ENCODE peak calls at places on chromosomes 4 and X, in four cellular contexts. E is osteocyte, R is substantia nigra, H is GM12864. M is an unnamed sample.

GRCh38 chr4:80183196-80184052 is 13.9 kb upstream of the PRDM8 start:
- DNase-seq in E (no peak), R (no peak), H (no peak), M (no peak)

GRCh38 chr4:161273607-161274006 is 890.2 kb downstream of the FSTL5 start:
- DNase-seq in E (no peak), R (no peak), H (no peak), M (no peak)

GRCh38 chr4:146243141-146243882 is 29.0 kb downstream of the REELD1 start:
- DNase-seq in E (peak), R (no peak), H (peak), M (peak)

GRCh38 chr4:95061220-95061619 is 303.5 kb downstream of the BMPR1B start:
- DNase-seq in E (no peak), R (no peak), H (no peak), M (no peak)

GRCh38 chr4:1366371-1367229 is 19.6 kb downstream of the UVSSA start:
- DNase-seq in E (no peak), R (no peak), H (no peak), M (no peak)

GRCh38 chrX:152639426-152639825 is 1.7 kb downstream of the GABRQ start:
- DNase-seq in E (no peak), R (no peak), H (no peak), M (no peak)

GRCh38 chr4:168978001-168978700 is 31.9 kb downstream of the CBR4 start:
- DNase-seq in E (no peak), R (no peak), H (no peak), M (no peak)

GRCh38 chrX:39289827-39290226 is 488.6 kb downstream of the MID1IP1 start:
- DNase-seq in E (no peak), R (no peak), H (no peak), M (no peak)

GRCh38 chrX:40010550-40011364 is 87.0 kb downstream of the BCOR start:
- DNase-seq in E (no peak), R (no peak), H (no peak), M (no peak)

GRCh38 chr4:19927381-19927780 is 324.3 kb upstream of the SLIT2 start:
- DNase-seq in E (no peak), R (no peak), H (no peak), M (no peak)

GRCh38 chrX:154485150-154486051 is 1.0 kb downstream of the UBL4A start:
- DNase-seq in E (no peak), R (no peak), H (no peak), M (no peak)

GRCh38 chr4:114400531-114400930 is 198.1 kb upstream of the UGT8 start:
- DNase-seq in E (no peak), R (no peak), H (no peak), M (no peak)

GRCh38 chrX:37060999-37061398 is 52.8 kb downstream of the FAM47C start:
- DNase-seq in E (no peak), R (no peak), H (no peak), M (peak)

GRCh38 chrX:105975382-105975781 is 63.1 kb downstream of the SERPINA7 start:
- DNase-seq in E (no peak), R (no peak), H (no peak), M (no peak)

GRCh38 chrX:82528525-82528924 is 979.6 kb upstream of the POU3F4 start:
- DNase-seq in E (no peak), R (no peak), H (no peak), M (no peak)

GRCh38 chr4:53121304-53121865 is 244.5 kb downstream of the SCFD2 start:
- DNase-seq in E (no peak), R (no peak), H (no peak), M (no peak)

GRCh38 chr4:72971572-72971971 is 97.9 kb downstream of the COX18 start:
- DNase-seq in E (no peak), R (no peak), H (no peak), M (no peak)

GRCh38 chrX:7690842-7691241 is 152.1 kb upstream of the VCX start:
- DNase-seq in E (no peak), R (no peak), H (no peak), M (no peak)

GRCh38 chr4:64200001-64200555 is 209.2 kb downstream of the TECRL start:
- DNase-seq in E (no peak), R (no peak), H (no peak), M (no peak)

GRCh38 chr4:6184169-6184568 is 16.2 kb downstream of the JAKMIP1 start:
- DNase-seq in E (no peak), R (no peak), H (no peak), M (peak)

GRCh38 chr4:62196338-62196737 is 996.2 kb downstream of the ADGRL3 start:
- DNase-seq in E (no peak), R (no peak), H (no peak), M (no peak)

GRCh38 chr4:77538574-77539157 is 67.0 kb upstream of the CXCL13 start:
- DNase-seq in E (no peak), R (no peak), H (no peak), M (no peak)

GRCh38 chr4:26183017-26183416 is 137.8 kb upstream of the RBPJ start:
- DNase-seq in E (no peak), R (no peak), H (no peak), M (no peak)

GRCh38 chrX:65196758-65197371 is 220.6 kb upstream of the ZC4H2 start:
- DNase-seq in E (no peak), R (no peak), H (no peak), M (no peak)

GRCh38 chr4:150952167-150952845 is 62.8 kb downstream of the LRBA start:
- DNase-seq in E (no peak), R (no peak), H (no peak), M (no peak)

GRCh38 chr4:80219301-80220025 is 22.2 kb downstream of the PRDM8 start:
- DNase-seq in E (no peak), R (no peak), H (no peak), M (no peak)

GRCh38 chr4:128686032-128686465 is 123.5 kb upstream of the JADE1 start:
- DNase-seq in E (no peak), R (no peak), H (no peak), M (no peak)

GRCh38 chrX:50801135-50801534 is 12.9 kb downstream of the SHROOM4 start:
- DNase-seq in E (no peak), R (no peak), H (no peak), M (no peak)

GRCh38 chr4:6873291-6873690 is 36.3 kb upstream of the TBC1D14 start:
- DNase-seq in E (no peak), R (no peak), H (no peak), M (no peak)

GRCh38 chrX:140664939-140665338 is 44.6 kb upstream of the LINC00632 start:
- DNase-seq in E (no peak), R (no peak), H (peak), M (peak)

GRCh38 chr4:113368056-113368455 is 318.6 kb downstream of the ANK2 start:
- DNase-seq in E (no peak), R (no peak), H (no peak), M (no peak)

GRCh38 chr4:3073158-3074077 is 920 bp downstream of the HTT-AS start:
- DNase-seq in E (no peak), R (peak), H (no peak), M (no peak)

GRCh38 chr4:156948738-156949137 is 22.9 kb downstream of the PDGFC start:
- DNase-seq in E (no peak), R (no peak), H (no peak), M (no peak)

GRCh38 chrX:40922307-40922706 is 162.9 kb upstream of the USP9X start:
- DNase-seq in E (no peak), R (no peak), H (no peak), M (no peak)